ENCODE peak calls at places on chromosomes 4 and X, in nine cellular contexts. R is suprapubic skin, C is transverse colon, F is adrenal gland, M is body of pancreas, W is sigmoid colon, Q is tibial nerve, J is endothelial cell of umbilical vein, Z is A549. N is an unnamed sample.

GRCh38 chrX:40912576-40912975 is 172.7 kb upstream of the USP9X start:
- DNase-seq in Q (no peak), F (no peak), M (no peak), Z (no peak), J (no peak), W (no peak), C (no peak), R (no peak), N (no peak)

GRCh38 chr4:183411291-183411861 is 33.1 kb upstream of the CDKN2AIP start:
- DNase-seq in R (no peak), Z (no peak), J (no peak), W (peak), Q (no peak), F (no peak), M (no peak), C (no peak), N (peak)

GRCh38 chr4:3644849-3645627 is 112.8 kb upstream of the LRPAP1 start:
- DNase-seq in R (peak), J (no peak), M (no peak), W (no peak), Q (no peak), Z (peak), C (no peak), F (no peak), N (no peak)

GRCh38 chrX:38798956-38799355 is 2.3 kb upstream of the MID1IP1 start:
- DNase-seq in J (peak), M (no peak), Q (no peak), R (no peak), C (no peak), Z (no peak), W (no peak), F (no peak), N (no peak)

GRCh38 chr4:76306882-76307669 is 543 bp downstream of the STBD1 start:
- DNase-seq in Q (peak), R (peak), M (peak), F (peak), J (peak), Z (peak), W (peak), C (peak), N (peak)

GRCh38 chr4:167452922-167453321 is 218.6 kb upstream of the SPOCK3 start:
- DNase-seq in F (no peak), Q (no peak), C (no peak), R (no peak), Z (no peak), M (no peak), J (no peak), W (no peak), N (no peak)

GRCh38 chr4:86497980-86498379 is 96.1 kb upstream of the PTPN13 start:
- DNase-seq in C (no peak), M (no peak), R (no peak), Q (no peak), Z (no peak), W (no peak), J (no peak), F (peak), N (no peak)

GRCh38 chr4:10879411-10880110 is 195.0 kb upstream of the CLNK start:
- DNase-seq in C (no peak), J (no peak), Z (no peak), Q (no peak), F (no peak), W (no peak), R (no peak), M (no peak), N (no peak)

GRCh38 chr4:106409901-106410889 is 41.6 kb upstream of the GIMD1 start:
- DNase-seq in R (no peak), C (no peak), Z (no peak), M (no peak), J (no peak), F (no peak), Q (no peak), W (no peak), N (no peak)

GRCh38 chrX:100685284-100685996 is 41.4 kb downstream of the SRPX2 start:
- DNase-seq in R (peak), J (peak), Q (peak), M (peak), C (peak), F (peak), W (peak), Z (peak), N (no peak)

GRCh38 chr4:153553155-153553819 is 87.1 kb downstream of the TMEM131L start:
- DNase-seq in F (no peak), W (no peak), R (no peak), M (no peak), Z (no peak), C (no peak), J (no peak), Q (no peak), N (no peak)

GRCh38 chr4:53100801-53101581 is 238.9 kb downstream of the RASL11B start:
- DNase-seq in Z (no peak), Q (no peak), F (no peak), M (no peak), W (no peak), R (no peak), C (no peak), J (peak), N (no peak)

GRCh38 chr4:158376441-158376840 is 145.2 kb upstream of the RXFP1 start:
- DNase-seq in F (no peak), R (no peak), W (no peak), C (no peak), J (no peak), Q (no peak), Z (no peak), M (no peak), N (no peak)

GRCh38 chr4:169090479-169091215 is 80.6 kb upstream of the CBR4 start:
- DNase-seq in Q (no peak), W (no peak), C (no peak), Z (no peak), M (no peak), F (no peak), J (no peak), R (no peak), N (no peak)

GRCh38 chr4:56681849-56682175 is 716 bp upstream of the HOPX start:
- DNase-seq in W (no peak), R (no peak), M (no peak), C (no peak), F (no peak), Z (no peak), J (no peak), Q (no peak), N (no peak)

GRCh38 chrX:153884136-153885076 is 1.6 kb downstream of the L1CAM start:
- DNase-seq in C (no peak), Z (peak), R (no peak), M (no peak), Q (no peak), F (no peak), W (no peak), J (no peak), N (no peak)

GRCh38 chrX:9003041-9003440 is 30.9 kb downstream of the FAM9B start:
- DNase-seq in Q (no peak), W (no peak), M (no peak), J (no peak), Z (no peak), F (no peak), R (no peak), C (no peak), N (no peak)

GRCh38 chr4:2763511-2763967 is 7.4 kb upstream of the TNIP2 start:
- DNase-seq in M (no peak), R (no peak), Z (no peak), J (no peak), F (no peak), C (no peak), W (peak), Q (no peak), N (peak)

GRCh38 chr4:158169516-158169915 is 3.3 kb downstream of the GASK1B start:
- DNase-seq in R (no peak), F (no peak), Q (no peak), W (no peak), M (no peak), C (no peak), J (peak), Z (no peak), N (no peak)

GRCh38 chrX:107715331-107716044 is 60.1 kb downstream of the TSC22D3 start:
- DNase-seq in C (peak), W (no peak), R (peak), M (no peak), F (no peak), J (no peak), Q (no peak), Z (no peak), N (peak)

GRCh38 chr4:180909279-180909678 is 1333.9 kb upstream of the TENM3 start:
- DNase-seq in C (no peak), R (no peak), M (no peak), Z (peak), W (no peak), F (no peak), Q (no peak), J (no peak), N (no peak)

GRCh38 chr4:88963817-88964216 is 93.2 kb downstream of the FAM13A start:
- DNase-seq in Z (peak), F (no peak), W (no peak), R (no peak), C (no peak), Q (no peak), J (peak), M (no peak), N (no peak)

GRCh38 chr4:182862921-182863320 is 54.3 kb downstream of the DCTD start:
- DNase-seq in Z (no peak), C (peak), F (no peak), J (no peak), R (no peak), W (no peak), M (peak), Q (no peak), N (peak)

GRCh38 chrX:37926700-37927099 is 79.3 kb upstream of the DYNLT3 start:
- DNase-seq in M (no peak), W (no peak), C (no peak), J (peak), Z (peak), F (no peak), R (no peak), Q (peak), N (no peak)

GRCh38 chr4:138984647-138985046 is 30.9 kb upstream of the NOCT start:
- DNase-seq in F (no peak), W (no peak), M (no peak), Q (no peak), C (no peak), R (no peak), Z (no peak), J (no peak), N (no peak)

GRCh38 chrX:149846789-149847188 is 34.2 kb upstream of the MAGEA8 start:
- DNase-seq in J (no peak), F (no peak), C (no peak), Z (no peak), R (no peak), W (no peak), M (no peak), Q (no peak), N (no peak)

GRCh38 chrX:153722704-153723350 is 1.4 kb downstream of the BCAP31 start:
- DNase-seq in R (no peak), C (peak), Z (no peak), F (no peak), W (no peak), J (peak), Q (no peak), M (peak), N (peak)

GRCh38 chr4:122822466-122822865 is 4.2 kb upstream of the FGF2 start:
- DNase-seq in Q (no peak), R (no peak), W (no peak), C (no peak), M (no peak), F (no peak), J (no peak), Z (no peak), N (no peak)

GRCh38 chrX:47182106-47182700 is 11.4 kb upstream of the UBA1 start:
- DNase-seq in R (peak), C (no peak), Q (no peak), F (no peak), Z (no peak), W (no peak), J (no peak), M (no peak), N (peak)

GRCh38 chr4:184807261-184807660 is 18.5 kb downstream of the ACSL1 start:
- DNase-seq in F (peak), C (no peak), Z (no peak), M (peak), R (no peak), Q (no peak), J (no peak), W (no peak), N (no peak)

GRCh38 chr4:184806246-184806550 is 19.6 kb downstream of the ACSL1 start:
- DNase-seq in W (no peak), F (peak), C (no peak), J (no peak), R (no peak), M (no peak), Z (no peak), Q (no peak), N (no peak)

GRCh38 chr4:184805462-184806245 is 20.1 kb downstream of the ACSL1 start:
- DNase-seq in Q (no peak), W (no peak), C (peak), R (peak), M (peak), Z (no peak), J (no peak), F (peak), N (peak)

GRCh38 chr4:184807797-184808718 is 17.7 kb downstream of the ACSL1 start:
- DNase-seq in W (no peak), Z (no peak), R (no peak), M (no peak), Q (no peak), F (peak), C (no peak), J (peak), N (no peak)

DNA sequence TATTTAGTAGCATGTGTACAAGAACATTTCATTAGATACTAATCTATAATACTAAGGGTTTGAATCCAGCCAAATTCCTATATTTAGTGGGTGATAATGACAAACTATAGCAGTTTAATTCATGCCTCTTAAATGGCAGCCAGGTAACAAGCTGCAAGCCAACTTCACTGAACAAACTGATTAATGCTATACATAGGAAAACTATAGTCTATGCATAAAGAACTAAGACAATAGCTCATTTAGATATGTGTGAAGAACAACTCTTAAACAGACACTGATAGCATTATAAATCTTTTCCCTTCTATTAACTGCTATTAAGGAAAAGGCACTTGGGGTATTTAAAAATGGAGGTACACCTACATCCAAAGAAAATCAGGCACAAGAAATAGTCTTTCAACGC is 19.1 kb downstream of the ACSL1 start:
- DNase-seq in Q (no peak), C (no peak), J (no peak), F (no peak), Z (no peak), R (no peak), W (no peak), M (no peak), N (no peak)
- H3K27ac ChIP-seq in Q (no peak), C (no peak), J (no peak), F (no peak), Z (no peak), R (peak), W (no peak), M (no peak), N (no peak)

DNA sequence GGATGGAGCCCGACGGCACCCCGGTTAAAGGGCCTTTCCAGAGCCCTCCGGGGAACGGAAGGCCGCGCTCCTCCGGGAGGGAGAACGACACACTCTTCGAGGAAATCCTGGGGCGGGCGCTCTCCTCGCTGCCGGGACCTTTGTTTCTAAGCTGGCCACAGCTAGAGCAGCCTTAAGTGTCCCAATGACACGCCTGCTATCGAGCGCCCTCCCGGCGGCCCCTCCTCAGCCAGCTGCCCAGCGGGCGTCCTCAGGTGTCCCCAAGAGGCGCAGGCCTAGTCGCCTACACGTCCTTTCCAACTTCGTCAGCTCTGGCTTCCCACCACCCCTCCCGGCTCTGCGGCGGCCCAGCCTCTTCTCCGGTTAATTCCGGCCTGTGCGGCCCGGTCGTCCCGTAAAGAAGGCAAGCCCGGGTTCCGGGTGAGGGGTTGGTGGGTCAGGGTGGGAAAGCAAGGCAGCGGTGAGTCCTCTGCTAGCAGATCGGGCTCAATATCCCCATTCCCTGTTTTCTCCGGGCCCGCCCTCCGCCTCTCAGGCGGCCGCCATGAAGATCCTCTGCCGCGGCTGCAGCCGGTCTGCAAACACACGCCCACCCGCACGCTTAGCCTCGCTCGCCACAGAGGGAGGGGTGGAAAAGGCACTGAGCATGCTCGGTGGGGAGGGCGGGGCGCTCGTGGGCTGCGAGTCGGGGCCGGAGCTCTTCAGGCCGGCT is 449 bp upstream of the RAP1GDS1 start:
- DNase-seq in C (peak), Q (peak), M (peak), F (peak), W (peak), J (peak), R (peak), Z (peak), N (peak)
- TF ChIP-seq POLR2A in C (peak), Q (peak), M (peak), F (peak), W (peak), J (peak), R (peak), Z (peak), N (peak)

GRCh38 chrX:11427082-11428033 is 134.1 kb downstream of the AMELX start:
- DNase-seq in Z (no peak), F (peak), C (peak), R (peak), J (peak), Q (peak), M (peak), W (peak), N (peak)
- TF ChIP-seq CTCF in Z (no peak), F (no peak), C (no peak), R (no peak), J (peak), Q (peak), M (no peak), W (no peak), N (peak)

GRCh38 chrX:120731386-120731785 is 101.5 kb upstream of the C1GALT1C1 start:
- DNase-seq in Z (no peak), C (no peak), W (no peak), F (no peak), Q (no peak), J (no peak), R (no peak), M (no peak), N (no peak)
- H3K27ac ChIP-seq in Z (peak), C (no peak), W (no peak), F (no peak), Q (no peak), J (no peak), R (no peak), M (no peak), N (no peak)

GRCh38 chrX:52933213-52933612 is 25.1 kb downstream of the FAM156A start:
- DNase-seq in C (no peak), F (no peak), W (no peak), Z (no peak), R (no peak), J (no peak), M (no peak), Q (no peak), N (no peak)

GRCh38 chrX:52933976-52934703 is 24.2 kb downstream of the FAM156A start:
- DNase-seq in C (no peak), Z (no peak), R (no peak), J (no peak), F (no peak), Q (no peak), W (no peak), M (no peak), N (no peak)

DNA sequence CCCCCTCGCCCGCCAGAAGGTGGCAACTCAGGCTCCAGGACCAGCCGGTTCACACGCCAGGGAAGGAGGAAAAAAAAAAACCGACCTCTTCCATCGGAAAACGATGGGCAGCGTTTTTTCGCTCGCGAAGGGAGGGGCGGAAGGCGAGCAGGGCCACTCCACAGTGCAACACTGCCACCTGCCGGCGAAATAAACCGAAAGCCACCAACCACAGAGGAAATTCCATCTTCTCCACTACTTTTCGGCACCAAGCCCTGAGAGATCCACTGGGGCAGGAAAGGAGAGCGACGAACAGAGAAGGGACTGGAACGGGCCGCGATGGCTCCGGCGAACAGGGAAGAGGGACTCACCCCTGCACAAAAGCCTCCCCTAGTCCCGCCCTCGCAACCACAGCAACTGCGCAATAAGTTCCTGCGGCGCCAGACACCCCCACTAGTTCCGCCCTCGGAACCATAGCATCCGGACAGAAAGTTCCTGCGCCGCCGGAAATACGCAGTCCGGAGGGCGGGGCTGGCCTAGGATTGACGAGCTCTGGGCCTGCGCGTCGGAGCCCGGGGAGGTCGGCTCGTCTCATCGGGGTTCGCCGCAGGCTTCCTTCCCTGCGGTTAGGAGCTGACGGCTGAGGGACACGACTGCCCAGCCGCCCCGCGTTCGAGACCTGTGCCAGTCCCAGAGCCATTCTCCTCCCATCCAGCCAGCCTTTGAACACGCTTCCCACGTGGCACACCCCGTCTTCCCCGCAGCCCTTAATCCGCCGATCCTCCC is 23.4 kb downstream of the FAM156A start:
- DNase-seq in J (peak), M (peak), R (peak), C (peak), Z (peak), W (peak), Q (peak), F (peak), N (peak)
- TF ChIP-seq POLR2A in J (peak), M (peak), R (no peak), C (peak), Z (peak), W (peak), Q (peak), F (peak), N (no peak)

DNA sequence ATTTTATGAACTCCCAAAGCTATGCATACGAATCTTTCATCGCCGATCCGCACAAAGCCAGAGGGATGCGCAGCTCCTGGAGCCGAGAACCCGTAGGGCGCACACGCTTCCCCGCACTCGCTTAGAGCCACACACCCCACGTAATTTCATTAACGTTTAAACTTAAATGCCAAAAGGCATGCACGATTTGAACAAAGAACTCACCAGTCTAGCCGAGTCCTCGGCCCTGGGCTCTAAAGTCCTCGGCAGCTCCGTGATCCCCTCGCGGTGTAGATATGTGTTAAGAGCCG is 2.4 kb upstream of the FAT1 start:
- DNase-seq in Q (no peak), R (no peak), J (peak), M (no peak), F (no peak), Z (no peak), C (no peak), W (no peak), N (no peak)
- TF ChIP-seq CTCF in Q (no peak), R (no peak), J (no peak), M (no peak), F (no peak), Z (no peak), C (no peak), W (no peak), N (no peak)

GRCh38 chr4:184776821-184777220 is 42.9 kb upstream of the CENPU start:
- DNase-seq in M (no peak), F (no peak), J (no peak), R (no peak), W (no peak), Q (no peak), C (no peak), Z (no peak), N (no peak)
- H3K27ac ChIP-seq in M (no peak), F (no peak), J (no peak), R (no peak), W (no peak), Q (no peak), C (no peak), Z (no peak), N (no peak)

GRCh38 chrX:10014462-10015373 is 47.6 kb downstream of the CLDN34 start:
- DNase-seq in Z (peak), J (peak), Q (peak), W (peak), C (peak), M (peak), R (peak), F (peak), N (peak)
- TF ChIP-seq POLR2A in Z (peak), J (no peak), Q (peak), W (no peak), C (peak), M (peak), R (no peak), F (peak), N (no peak)

GRCh38 chrX:19040373-19040772 is 56.5 kb upstream of the PHKA2 start:
- DNase-seq in Z (no peak), J (peak), M (no peak), W (no peak), F (no peak), Q (no peak), C (no peak), R (no peak), N (no peak)
- TF ChIP-seq CTCF in Z (peak), J (no peak), M (peak), W (no peak), F (peak), Q (no peak), C (no peak), R (no peak), N (no peak)